ENCODE peak calls at places on chromosomes 4 and X, in eight cellular contexts. One of them, this sample, is unnamed.

GRCh38 chrX:46333550-46333949 is 211.7 kb downstream of the ZNF674 start:
- DNase-seq in suprapubic skin: no peak
- DNase-seq in Panc1: no peak
- DNase-seq in progenitor cell of endocrine pancreas: no peak
- DNase-seq in lower leg skin: no peak
- DNase-seq in sigmoid colon: no peak
- DNase-seq in transverse colon: peak
- DNase-seq in fibroblast of lung: no peak
- DNase-seq in this sample: no peak

GRCh38 chr4:2042947-2043395 is 16.2 kb upstream of the NAT8L start:
- DNase-seq in suprapubic skin: no peak
- DNase-seq in sigmoid colon: no peak
- DNase-seq in progenitor cell of endocrine pancreas: no peak
- DNase-seq in transverse colon: no peak
- DNase-seq in Panc1: no peak
- DNase-seq in lower leg skin: no peak
- DNase-seq in fibroblast of lung: no peak
- DNase-seq in this sample: peak

GRCh38 chr4:69056921-69057562 is 39.2 kb upstream of the UGT2B7 start:
- DNase-seq in Panc1: no peak
- DNase-seq in transverse colon: no peak
- DNase-seq in progenitor cell of endocrine pancreas: no peak
- DNase-seq in suprapubic skin: no peak
- DNase-seq in lower leg skin: no peak
- DNase-seq in fibroblast of lung: no peak
- DNase-seq in sigmoid colon: no peak
- DNase-seq in this sample: no peak

GRCh38 chr4:15349426-15349825 is 78.4 kb upstream of the C1QTNF7 start:
- DNase-seq in Panc1: no peak
- DNase-seq in fibroblast of lung: no peak
- DNase-seq in lower leg skin: no peak
- DNase-seq in progenitor cell of endocrine pancreas: no peak
- DNase-seq in sigmoid colon: no peak
- DNase-seq in transverse colon: no peak
- DNase-seq in suprapubic skin: no peak
- DNase-seq in this sample: no peak

GRCh38 chr4:24630937-24631336 is 46.6 kb upstream of the DHX15 start:
- DNase-seq in sigmoid colon: no peak
- DNase-seq in progenitor cell of endocrine pancreas: no peak
- DNase-seq in transverse colon: no peak
- DNase-seq in suprapubic skin: no peak
- DNase-seq in Panc1: no peak
- DNase-seq in lower leg skin: no peak
- DNase-seq in fibroblast of lung: no peak
- DNase-seq in this sample: no peak

GRCh38 chrX:39491548-39492297 is 606.0 kb downstream of the BCOR start:
- DNase-seq in suprapubic skin: no peak
- DNase-seq in fibroblast of lung: no peak
- DNase-seq in transverse colon: peak
- DNase-seq in progenitor cell of endocrine pancreas: no peak
- DNase-seq in Panc1: no peak
- DNase-seq in lower leg skin: no peak
- DNase-seq in sigmoid colon: no peak
- DNase-seq in this sample: no peak

GRCh38 chrX:131626681-131627296 is 82.9 kb downstream of the OR13H1 start:
- DNase-seq in suprapubic skin: no peak
- DNase-seq in fibroblast of lung: peak
- DNase-seq in progenitor cell of endocrine pancreas: no peak
- DNase-seq in lower leg skin: no peak
- DNase-seq in Panc1: no peak
- DNase-seq in transverse colon: no peak
- DNase-seq in sigmoid colon: no peak
- DNase-seq in this sample: no peak

GRCh38 chr4:11568511-11568910 is 139.8 kb upstream of the HS3ST1 start:
- DNase-seq in transverse colon: no peak
- DNase-seq in fibroblast of lung: no peak
- DNase-seq in progenitor cell of endocrine pancreas: no peak
- DNase-seq in Panc1: no peak
- DNase-seq in lower leg skin: no peak
- DNase-seq in suprapubic skin: no peak
- DNase-seq in sigmoid colon: no peak
- DNase-seq in this sample: no peak

GRCh38 chrX:17595456-17596035 is 141.7 kb upstream of the SCML1 start:
- DNase-seq in suprapubic skin: no peak
- DNase-seq in Panc1: no peak
- DNase-seq in lower leg skin: no peak
- DNase-seq in sigmoid colon: no peak
- DNase-seq in progenitor cell of endocrine pancreas: no peak
- DNase-seq in fibroblast of lung: peak
- DNase-seq in transverse colon: no peak
- DNase-seq in this sample: no peak

GRCh38 chr4:84470204-84470785 is 28.8 kb downstream of the NKX6-1 start:
- DNase-seq in progenitor cell of endocrine pancreas: no peak
- DNase-seq in sigmoid colon: no peak
- DNase-seq in lower leg skin: no peak
- DNase-seq in suprapubic skin: no peak
- DNase-seq in transverse colon: no peak
- DNase-seq in Panc1: no peak
- DNase-seq in fibroblast of lung: no peak
- DNase-seq in this sample: no peak

GRCh38 chrX:28126886-28127285 is 145.6 kb upstream of the DCAF8L1 start:
- DNase-seq in transverse colon: no peak
- DNase-seq in sigmoid colon: no peak
- DNase-seq in fibroblast of lung: no peak
- DNase-seq in Panc1: no peak
- DNase-seq in suprapubic skin: no peak
- DNase-seq in progenitor cell of endocrine pancreas: no peak
- DNase-seq in lower leg skin: no peak
- DNase-seq in this sample: no peak

GRCh38 chrX:25275159-25275558 is 259.4 kb upstream of the ARX start:
- DNase-seq in transverse colon: no peak
- DNase-seq in fibroblast of lung: no peak
- DNase-seq in lower leg skin: no peak
- DNase-seq in suprapubic skin: no peak
- DNase-seq in progenitor cell of endocrine pancreas: no peak
- DNase-seq in Panc1: no peak
- DNase-seq in sigmoid colon: no peak
- DNase-seq in this sample: no peak

GRCh38 chrX:25277574-25277973 is 261.8 kb upstream of the ARX start:
- DNase-seq in progenitor cell of endocrine pancreas: no peak
- DNase-seq in sigmoid colon: no peak
- DNase-seq in lower leg skin: no peak
- DNase-seq in transverse colon: no peak
- DNase-seq in fibroblast of lung: no peak
- DNase-seq in Panc1: no peak
- DNase-seq in suprapubic skin: no peak
- DNase-seq in this sample: no peak

DNA sequence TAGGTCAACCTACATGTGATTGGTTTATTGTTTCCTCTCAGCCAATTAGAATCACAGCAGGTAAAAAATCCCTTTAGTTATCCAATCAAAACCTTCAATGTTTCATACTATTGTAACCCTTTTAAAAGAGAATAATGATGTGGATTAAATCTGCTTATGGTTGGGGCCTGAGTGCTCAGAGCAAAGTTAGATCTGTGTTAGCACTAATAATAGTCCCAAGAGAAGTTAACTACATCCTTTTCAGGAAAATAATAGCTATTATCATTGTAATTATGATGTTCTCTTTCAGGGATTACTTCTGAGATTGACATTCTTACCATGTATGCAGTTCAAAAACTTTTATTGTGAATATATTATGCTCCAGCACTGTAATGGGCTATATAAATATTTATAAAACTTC is 262.6 kb upstream of the ARX start:
- DNase-seq in progenitor cell of endocrine pancreas: no peak
- DNase-seq in fibroblast of lung: no peak
- DNase-seq in suprapubic skin: no peak
- DNase-seq in sigmoid colon: no peak
- DNase-seq in lower leg skin: no peak
- DNase-seq in transverse colon: no peak
- DNase-seq in Panc1: no peak
- DNase-seq in this sample: no peak
- TF ChIP-seq CTCF in progenitor cell of endocrine pancreas: no peak
- TF ChIP-seq CTCF in fibroblast of lung: no peak
- TF ChIP-seq CTCF in suprapubic skin: no peak
- TF ChIP-seq CTCF in sigmoid colon: no peak
- TF ChIP-seq CTCF in lower leg skin: no peak
- TF ChIP-seq CTCF in transverse colon: no peak
- TF ChIP-seq CTCF in Panc1: no peak
- TF ChIP-seq CTCF in this sample: no peak

GRCh38 chr4:140626982-140627381 is 58.2 kb upstream of the UCP1 start:
- DNase-seq in suprapubic skin: no peak
- DNase-seq in transverse colon: no peak
- DNase-seq in fibroblast of lung: peak
- DNase-seq in lower leg skin: no peak
- DNase-seq in Panc1: no peak
- DNase-seq in sigmoid colon: no peak
- DNase-seq in progenitor cell of endocrine pancreas: no peak
- DNase-seq in this sample: no peak
- TF ChIP-seq CTCF in suprapubic skin: no peak
- TF ChIP-seq CTCF in transverse colon: no peak
- TF ChIP-seq CTCF in fibroblast of lung: no peak
- TF ChIP-seq CTCF in lower leg skin: no peak
- TF ChIP-seq CTCF in Panc1: no peak
- TF ChIP-seq CTCF in sigmoid colon: no peak
- TF ChIP-seq CTCF in progenitor cell of endocrine pancreas: no peak
- TF ChIP-seq CTCF in this sample: no peak

GRCh38 chr4:113278324-113278934 is 229.0 kb downstream of the ANK2 start:
- DNase-seq in fibroblast of lung: peak
- DNase-seq in Panc1: peak
- DNase-seq in sigmoid colon: peak
- DNase-seq in lower leg skin: peak
- DNase-seq in transverse colon: peak
- DNase-seq in progenitor cell of endocrine pancreas: peak
- DNase-seq in suprapubic skin: peak
- DNase-seq in this sample: no peak
- TF ChIP-seq CTCF in fibroblast of lung: peak
- TF ChIP-seq CTCF in Panc1: peak
- TF ChIP-seq CTCF in sigmoid colon: peak
- TF ChIP-seq CTCF in lower leg skin: no peak
- TF ChIP-seq CTCF in transverse colon: peak
- TF ChIP-seq CTCF in progenitor cell of endocrine pancreas: peak
- TF ChIP-seq CTCF in suprapubic skin: peak
- TF ChIP-seq CTCF in this sample: peak

GRCh38 chr4:153649572-153649991 is 34.5 kb upstream of the TLR2 start:
- DNase-seq in suprapubic skin: no peak
- DNase-seq in transverse colon: no peak
- DNase-seq in fibroblast of lung: peak
- DNase-seq in sigmoid colon: no peak
- DNase-seq in lower leg skin: no peak
- DNase-seq in Panc1: no peak
- DNase-seq in progenitor cell of endocrine pancreas: no peak
- DNase-seq in this sample: no peak
- TF ChIP-seq CTCF in suprapubic skin: no peak
- TF ChIP-seq CTCF in transverse colon: peak
- TF ChIP-seq CTCF in fibroblast of lung: peak
- TF ChIP-seq CTCF in sigmoid colon: no peak
- TF ChIP-seq CTCF in lower leg skin: no peak
- TF ChIP-seq CTCF in Panc1: peak
- TF ChIP-seq CTCF in progenitor cell of endocrine pancreas: peak
- TF ChIP-seq CTCF in this sample: peak

GRCh38 chrX:71227370-71228062 is 4.5 kb downstream of the GJB1 start:
- DNase-seq in fibroblast of lung: no peak
- DNase-seq in transverse colon: no peak
- DNase-seq in suprapubic skin: no peak
- DNase-seq in lower leg skin: no peak
- DNase-seq in progenitor cell of endocrine pancreas: no peak
- DNase-seq in Panc1: no peak
- DNase-seq in sigmoid colon: no peak
- DNase-seq in this sample: no peak
- TF ChIP-seq CTCF in fibroblast of lung: no peak
- TF ChIP-seq CTCF in transverse colon: no peak
- TF ChIP-seq CTCF in suprapubic skin: no peak
- TF ChIP-seq CTCF in lower leg skin: no peak
- TF ChIP-seq CTCF in progenitor cell of endocrine pancreas: no peak
- TF ChIP-seq CTCF in Panc1: no peak
- TF ChIP-seq CTCF in sigmoid colon: no peak
- TF ChIP-seq CTCF in this sample: no peak

GRCh38 chrX:76850851-76851250 is 423.3 kb downstream of the MAGEE1 start:
- DNase-seq in lower leg skin: no peak
- DNase-seq in fibroblast of lung: no peak
- DNase-seq in Panc1: no peak
- DNase-seq in sigmoid colon: no peak
- DNase-seq in suprapubic skin: no peak
- DNase-seq in transverse colon: no peak
- DNase-seq in progenitor cell of endocrine pancreas: no peak
- DNase-seq in this sample: no peak
- TF ChIP-seq CTCF in lower leg skin: no peak
- TF ChIP-seq CTCF in fibroblast of lung: no peak
- TF ChIP-seq CTCF in Panc1: peak
- TF ChIP-seq CTCF in sigmoid colon: no peak
- TF ChIP-seq CTCF in suprapubic skin: no peak
- TF ChIP-seq CTCF in transverse colon: no peak
- TF ChIP-seq CTCF in progenitor cell of endocrine pancreas: no peak
- TF ChIP-seq CTCF in this sample: peak

GRCh38 chr4:4428966-4429875 is 42.3 kb downstream of the NSG1 start:
- DNase-seq in suprapubic skin: no peak
- DNase-seq in transverse colon: no peak
- DNase-seq in fibroblast of lung: no peak
- DNase-seq in Panc1: no peak
- DNase-seq in sigmoid colon: no peak
- DNase-seq in lower leg skin: no peak
- DNase-seq in progenitor cell of endocrine pancreas: no peak
- DNase-seq in this sample: peak

GRCh38 chr4:4427886-4428285 is 41.0 kb downstream of the NSG1 start:
- DNase-seq in suprapubic skin: no peak
- DNase-seq in fibroblast of lung: no peak
- DNase-seq in sigmoid colon: no peak
- DNase-seq in progenitor cell of endocrine pancreas: no peak
- DNase-seq in Panc1: no peak
- DNase-seq in lower leg skin: no peak
- DNase-seq in transverse colon: no peak
- DNase-seq in this sample: peak

GRCh38 chr4:4432341-4433125 is 45.6 kb downstream of the NSG1 start:
- DNase-seq in suprapubic skin: no peak
- DNase-seq in progenitor cell of endocrine pancreas: no peak
- DNase-seq in lower leg skin: no peak
- DNase-seq in sigmoid colon: peak
- DNase-seq in transverse colon: no peak
- DNase-seq in Panc1: no peak
- DNase-seq in fibroblast of lung: no peak
- DNase-seq in this sample: no peak

GRCh38 chr4:4427478-4427870 is 40.6 kb downstream of the NSG1 start:
- DNase-seq in transverse colon: no peak
- DNase-seq in suprapubic skin: no peak
- DNase-seq in sigmoid colon: no peak
- DNase-seq in Panc1: no peak
- DNase-seq in fibroblast of lung: no peak
- DNase-seq in progenitor cell of endocrine pancreas: no peak
- DNase-seq in lower leg skin: no peak
- DNase-seq in this sample: no peak

GRCh38 chr4:4430492-4431195 is 43.7 kb downstream of the NSG1 start:
- DNase-seq in transverse colon: no peak
- DNase-seq in suprapubic skin: no peak
- DNase-seq in progenitor cell of endocrine pancreas: no peak
- DNase-seq in sigmoid colon: no peak
- DNase-seq in Panc1: peak
- DNase-seq in lower leg skin: no peak
- DNase-seq in fibroblast of lung: peak
- DNase-seq in this sample: no peak
- TF ChIP-seq CTCF in transverse colon: peak
- TF ChIP-seq CTCF in suprapubic skin: peak
- TF ChIP-seq CTCF in progenitor cell of endocrine pancreas: peak
- TF ChIP-seq CTCF in sigmoid colon: no peak
- TF ChIP-seq CTCF in Panc1: peak
- TF ChIP-seq CTCF in lower leg skin: no peak
- TF ChIP-seq CTCF in fibroblast of lung: peak
- TF ChIP-seq CTCF in this sample: peak